ENCODE peak calls at places on chromosomes 1 and 21, in six cellular contexts. X, Q, P, M, E and L are unnamed samples.

GRCh38 chr21:45265721-45266517 is 21.8 kb downstream of the POFUT2 start:
- DNase-seq in E (no peak), X (no peak), M (no peak), Q (no peak), P (no peak), L (no peak)

GRCh38 chr1:16138772-16139221 is 17.1 kb downstream of the EPHA2 start:
- DNase-seq in Q (peak; percentile 52), E (no peak), M (no peak), X (no peak), P (no peak), L (no peak)

GRCh38 chr1:113780363-113781146 is 21.3 kb upstream of the PHTF1 start:
- DNase-seq in E (no peak), X (no peak), P (no peak), Q (no peak), M (no peak), L (no peak)

GRCh38 chr1:112674440-112674985 is at the start of gene MOV10:
- DNase-seq in E (peak; percentile 80), M (peak; percentile 78), X (peak; percentile 36), Q (peak; percentile 80), P (peak; percentile 73), L (peak; percentile 23)

GRCh38 chr1:224219612-224220011 is 36.6 kb downstream of the DEGS1 start:
- DNase-seq in M (no peak), P (no peak), X (no peak), Q (no peak), E (no peak), L (no peak)

GRCh38 chr1:245551536-245551935 is 396.8 kb downstream of the KIF26B start:
- DNase-seq in Q (no peak), X (no peak), E (no peak), P (no peak), M (no peak), L (no peak)

GRCh38 chr1:237170149-237170548 is 128.2 kb downstream of the RYR2 start:
- DNase-seq in E (no peak), Q (no peak), P (no peak), M (no peak), X (no peak), L (no peak)

GRCh38 chr1:22320703-22321344 is 130.8 kb upstream of the ZBTB40 start:
- DNase-seq in X (no peak), M (no peak), P (no peak), E (no peak), Q (no peak), L (no peak)

GRCh38 chr1:34656706-34657105 is 98.1 kb upstream of the GJB5 start:
- DNase-seq in X (no peak), E (no peak), Q (no peak), P (no peak), M (no peak), L (no peak)

GRCh38 chr1:195472298-195472697 is 1135.9 kb downstream of the KCNT2 start:
- DNase-seq in P (no peak), Q (no peak), M (no peak), X (no peak), E (no peak), L (no peak)

GRCh38 chr1:181947441-181947840 is 114.1 kb downstream of the ZNF648 start:
- DNase-seq in E (no peak), M (no peak), X (no peak), P (no peak), Q (no peak), L (no peak)

GRCh38 chr1:74689800-74690696 is 16.5 kb upstream of the ERICH3 start:
- DNase-seq in M (no peak), P (peak; percentile 65), E (peak; percentile 78), Q (peak; percentile 75), X (peak; percentile 24), L (no peak)

GRCh38 chr1:15158506-15159165 is 5.1 kb downstream of the TMEM51 start:
- DNase-seq in Q (peak; percentile 86), M (no peak), X (peak; percentile 83), E (no peak), P (peak; percentile 81), L (peak; percentile 69)

GRCh38 chr1:28322209-28322608 is 6.6 kb upstream of the MED18 start:
- DNase-seq in X (no peak), Q (no peak), E (peak; percentile 85), P (peak; percentile 21), M (no peak), L (peak; percentile 88)

GRCh38 chr1:41802532-41803501 is 115.9 kb downstream of the HIVEP3 start:
- DNase-seq in X (no peak), Q (no peak), E (peak; percentile 33), P (peak; percentile 72), M (peak; percentile 48), L (no peak)

GRCh38 chr1:172041689-172042088 is 200.4 kb downstream of the DNM3 start:
- DNase-seq in M (no peak), Q (peak; percentile 45), P (peak; percentile 16), E (peak; percentile 13), X (no peak), L (no peak)

GRCh38 chr1:112643080-112643479 is 23.4 kb downstream of the CAPZA1 start:
- DNase-seq in P (no peak), Q (no peak), M (no peak), X (no peak), E (no peak), L (no peak)

GRCh38 chr1:147892731-147893214 is 9.8 kb upstream of the GJA8 start:
- DNase-seq in P (peak; percentile 51), E (peak; percentile 26), M (no peak), X (peak; percentile 24), Q (peak; percentile 75), L (peak; percentile 16)

GRCh38 chr1:175808573-175808972 is 65.2 kb upstream of the TNR start:
- DNase-seq in Q (no peak), E (no peak), M (no peak), X (no peak), P (no peak), L (no peak)

GRCh38 chr1:18823438-18823837 is 36.0 kb downstream of the TAS1R2 start:
- DNase-seq in Q (no peak), E (no peak), M (no peak), P (no peak), X (no peak), L (no peak)

GRCh38 chr1:234863596-234863995 is 253.6 kb upstream of the IRF2BP2 start:
- DNase-seq in M (no peak), E (no peak), P (peak; percentile 72), X (no peak), Q (peak; percentile 86), L (no peak)
- H3K4me3 ChIP-seq in M (no peak overlapping the region), E (no peak overlapping the region), P (no peak overlapping the region), X (no peak overlapping the region), Q (no peak overlapping the region), L (no peak overlapping the region)

DNA sequence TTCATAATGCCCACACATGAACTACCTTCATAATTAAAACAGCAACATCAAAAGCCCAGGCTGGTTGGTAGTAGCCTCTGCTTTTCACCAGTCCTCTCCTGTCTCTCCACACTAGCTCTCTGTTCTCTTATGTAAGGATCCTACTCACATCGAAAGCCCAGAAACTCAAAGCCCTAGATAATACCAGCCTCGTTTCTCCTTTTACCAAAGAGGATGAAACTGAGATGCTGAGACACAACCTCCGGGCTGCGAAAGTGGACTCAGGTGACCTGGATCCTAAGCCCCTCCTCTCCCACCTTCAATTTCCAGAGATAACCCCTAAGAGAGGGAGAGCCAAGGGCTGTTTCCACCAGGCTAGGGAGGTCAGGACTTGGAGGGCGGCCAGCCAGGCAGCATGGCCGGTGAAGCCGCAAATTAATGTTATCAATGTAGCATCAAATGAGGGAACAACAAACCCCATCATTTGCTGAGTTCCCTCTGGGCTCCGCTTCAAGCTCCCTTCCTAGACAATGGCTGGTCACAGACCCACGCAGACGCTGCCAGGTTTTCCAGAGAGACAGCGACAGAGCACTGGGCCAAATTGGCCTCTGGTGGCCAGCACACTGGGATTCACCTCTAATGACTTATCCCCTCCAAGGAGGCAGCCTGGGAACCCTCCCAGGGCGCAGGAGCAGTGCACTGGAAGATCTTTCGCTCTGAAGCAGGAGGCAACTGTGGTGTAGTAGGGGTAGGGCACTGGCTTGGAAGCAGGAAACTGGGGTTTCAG is 20.7 kb upstream of the STMN1 start:
- DNase-seq in X (no peak), E (no peak), Q (no peak), P (no peak), M (no peak), L (no peak)
- H3K4me3 ChIP-seq in X (no peak overlapping the region), E (no peak overlapping the region), Q (no peak overlapping the region), P (no peak overlapping the region), M (no peak overlapping the region), L (no peak overlapping the region)

GRCh38 chr1:215081566-215082531 is 688 bp upstream of the KCNK2 start:
- DNase-seq in X (no peak), M (no peak), P (no peak), Q (no peak), E (no peak), L (no peak)
- H3K4me3 ChIP-seq in X (peak overlapping the region; percentile 78), M (no peak overlapping the region), P (no peak overlapping the region), Q (peak overlapping the region; percentile 60), E (no peak overlapping the region), L (peak overlapping the region; percentile 37)

GRCh38 chr1:153698648-153699004 is 20.1 kb downstream of the NPR1 start:
- DNase-seq in X (no peak), M (no peak), P (no peak), E (no peak), Q (no peak), L (no peak)

GRCh38 chr1:153696741-153697140 is 18.3 kb downstream of the NPR1 start:
- DNase-seq in E (no peak), M (no peak), Q (no peak), P (no peak), X (no peak), L (no peak)

GRCh38 chr1:153697873-153698647 is 19.6 kb downstream of the NPR1 start:
- DNase-seq in P (no peak), Q (peak; percentile 63), M (peak; percentile 56), E (peak; percentile 27), X (no peak), L (no peak)

GRCh38 chr1:153699116-153699515 is 20.6 kb downstream of the NPR1 start:
- DNase-seq in Q (peak; percentile 32), X (no peak), M (no peak), E (no peak), P (peak; percentile 68), L (no peak)

DNA sequence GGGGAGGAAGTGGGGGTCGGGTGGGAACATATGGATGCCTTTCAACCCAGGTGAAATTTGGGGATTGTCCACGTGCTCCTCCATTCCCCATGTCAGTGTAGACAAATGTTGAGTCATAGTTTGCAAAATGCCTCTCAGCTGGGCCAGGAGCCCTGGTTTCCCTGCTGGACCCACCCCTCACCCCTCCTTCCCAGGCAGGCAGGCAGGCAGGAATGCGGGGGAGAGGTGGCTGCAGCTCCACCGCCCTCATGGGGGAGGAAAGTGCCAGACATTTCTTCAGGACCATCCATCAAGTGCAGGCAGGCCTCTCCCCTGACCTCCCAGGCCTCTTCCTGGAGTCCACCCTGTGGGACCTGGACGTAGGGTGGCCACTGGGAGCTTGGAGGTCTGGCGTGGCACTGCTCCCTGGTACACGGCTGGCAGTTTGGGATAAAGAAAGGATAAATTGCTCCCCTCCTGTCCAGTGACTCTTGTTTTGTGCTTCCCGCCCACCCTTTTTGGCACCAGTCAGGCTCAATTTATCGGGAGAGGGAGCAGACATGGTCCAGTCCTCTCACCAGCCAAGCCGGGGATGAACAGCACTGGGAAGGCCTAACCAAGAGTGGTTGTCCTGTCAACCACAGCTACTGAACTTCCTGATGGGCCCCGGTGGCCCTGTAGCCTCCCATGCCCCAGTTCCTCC is 18.8 kb downstream of the NPR1 start:
- DNase-seq in E (no peak), X (no peak), M (peak; percentile 34), P (peak; percentile 37), Q (peak; percentile 76), L (peak; percentile 79)
- H3K4me3 ChIP-seq in E (no peak overlapping the region), X (no peak overlapping the region), M (no peak overlapping the region), P (no peak overlapping the region), Q (no peak overlapping the region), L (no peak overlapping the region)